ENCODE peak calls at places on chromosomes 4 and X, in seven cellular contexts. G, X, M, R, S, K and H are unnamed samples.
A peak's percentile ranks its signal among the peaks of the same experiment; 100 is the strongest.

GRCh38 chr4:159534655-159535054 is 431.8 kb downstream of the RAPGEF2 start:
- DNase-seq in K (no peak), R (no peak), S (no peak), X (no peak), M (no peak), G (no peak), H (no peak)

GRCh38 chrX:2958199-2958598 is 29.1 kb upstream of the ARSD start:
- DNase-seq in G (no peak), M (no peak), R (no peak), K (no peak), S (no peak), X (no peak), H (no peak)

GRCh38 chr4:141248029-141248428 is 27.3 kb downstream of the ZNF330 start:
- DNase-seq in X (no peak), R (no peak), M (no peak), G (peak; percentile 22), S (no peak), K (no peak), H (no peak)

GRCh38 chr4:39812500-39812899 is 114.6 kb downstream of the UBE2K start:
- DNase-seq in S (no peak), K (no peak), M (no peak), R (no peak), G (no peak), X (peak; percentile 25), H (no peak)

GRCh38 chr4:101649790-101650450 is 140.6 kb upstream of the BANK1 start:
- DNase-seq in M (no peak), R (no peak), G (no peak), X (no peak), S (no peak), K (no peak), H (no peak)

GRCh38 chr4:72568959-72569718 is at the start of gene ADAMTS3:
- DNase-seq in K (peak; percentile 12), M (peak; percentile 92), R (peak; percentile 65), S (peak; percentile 76), X (peak; percentile 88), G (no peak), H (peak; percentile 79)

GRCh38 chr4:72295966-72296557 is 264.3 kb downstream of the NPFFR2 start:
- DNase-seq in K (no peak), S (peak; percentile 21), X (no peak), R (no peak), G (peak; percentile 50), M (peak; percentile 80), H (peak; percentile 70)

GRCh38 chrX:19354625-19355024 is 10.9 kb downstream of the PDHA1 start:
- DNase-seq in K (no peak), M (no peak), S (no peak), X (no peak), G (no peak), R (no peak), H (no peak)

GRCh38 chr4:67130411-67130810 is 414.9 kb downstream of the CENPC start:
- DNase-seq in X (no peak), M (no peak), G (no peak), R (no peak), K (no peak), S (no peak), H (no peak)

GRCh38 chr4:41882622-41883347 is 52.4 kb upstream of the TMEM33 start:
- DNase-seq in G (no peak), S (no peak), X (no peak), R (no peak), K (no peak), M (peak; percentile 57), H (peak; percentile 66)
- H3K4me3 ChIP-seq in G (no peak overlapping the region), S (no peak overlapping the region), X (no peak overlapping the region), R (peak overlapping the region; percentile 49), K (no peak overlapping the region), M (peak overlapping the region; percentile 56), H (peak overlapping the region; percentile 24)

GRCh38 chr4:83110970-83111369 is 3.6 kb downstream of the PLAC8 start:
- DNase-seq in R (no peak), M (no peak), S (no peak), G (no peak), K (no peak), X (no peak), H (no peak)
- H3K4me3 ChIP-seq in R (no peak overlapping the region), M (peak overlapping the region; percentile 75), S (no peak overlapping the region), G (no peak overlapping the region), K (peak overlapping the region; percentile 62), X (no peak overlapping the region), H (no peak overlapping the region)

GRCh38 chr4:189784651-189785050 is 156.0 kb upstream of the FRG1 start:
- DNase-seq in M (no peak), S (no peak), R (no peak), K (no peak), G (no peak), X (no peak), H (no peak)
- H3K4me3 ChIP-seq in M (no peak overlapping the region), S (no peak overlapping the region), R (no peak overlapping the region), K (no peak overlapping the region), G (no peak overlapping the region), X (no peak overlapping the region), H (no peak overlapping the region)

GRCh38 chr4:22122062-22122461 is 173.5 kb upstream of the KCNIP4 start:
- DNase-seq in K (no peak), M (no peak), X (no peak), G (no peak), R (no peak), S (no peak), H (no peak)
- H3K4me3 ChIP-seq in K (no peak overlapping the region), M (no peak overlapping the region), X (no peak overlapping the region), G (no peak overlapping the region), R (no peak overlapping the region), S (peak overlapping the region; percentile 66), H (no peak overlapping the region)

GRCh38 chr4:157005193-157005592 is 33.6 kb upstream of the PDGFC start:
- DNase-seq in X (no peak), K (no peak), R (no peak), G (no peak), M (no peak), S (no peak), H (no peak)
- H3K4me3 ChIP-seq in X (no peak overlapping the region), K (no peak overlapping the region), R (no peak overlapping the region), G (no peak overlapping the region), M (no peak overlapping the region), S (no peak overlapping the region), H (no peak overlapping the region)